ENCODE peak calls at places on chromosomes 12 and 14, in four cellular contexts. W is CD14-positive monocyte, Z is A549, M is cardiac fibroblast. G is an unnamed sample.

GRCh38 chr14:65972346-65972745 is 513.8 kb upstream of the CCDC196 start:
- DNase-seq in W (no peak), Z (no peak), M (peak), G (no peak)

GRCh38 chr12:4307593-4308333 is 13.2 kb upstream of the TIGAR start:
- DNase-seq in W (peak), Z (peak), M (peak), G (peak)

GRCh38 chr14:86852530-86852929 is 1140.5 kb downstream of the GALC start:
- DNase-seq in W (no peak), Z (no peak), M (peak), G (no peak)

GRCh38 chr14:79411403-79412174 is 799.7 kb downstream of the DIO2 start:
- DNase-seq in W (no peak), Z (no peak), M (no peak), G (no peak)

GRCh38 chr12:107159384-107159900 is 66.1 kb upstream of the CRY1 start:
- DNase-seq in W (no peak), Z (no peak), M (no peak), G (no peak)

GRCh38 chr12:49882248-49882850 is 21.4 kb downstream of the FAIM2 start:
- DNase-seq in W (peak), Z (no peak), M (no peak), G (no peak)

GRCh38 chr12:56256326-56256960 is 1.7 kb downstream of the ANKRD52 start:
- DNase-seq in W (no peak), Z (no peak), M (peak), G (peak)

GRCh38 chr14:90368946-90369721 is 27.7 kb upstream of the CALM1 start:
- DNase-seq in W (no peak), Z (peak), M (no peak), G (peak)

GRCh38 chr14:78202976-78203375 is 32.8 kb downstream of the NRXN3 start:
- DNase-seq in W (no peak), Z (no peak), M (no peak), G (no peak)

GRCh38 chr12:75981773-75982564 is 49.6 kb downstream of the PHLDA1 start:
- DNase-seq in W (no peak), Z (no peak), M (peak), G (no peak)
- TF ChIP-seq CTCF in W (no peak), Z (no peak), M (no peak), G (no peak)

DNA sequence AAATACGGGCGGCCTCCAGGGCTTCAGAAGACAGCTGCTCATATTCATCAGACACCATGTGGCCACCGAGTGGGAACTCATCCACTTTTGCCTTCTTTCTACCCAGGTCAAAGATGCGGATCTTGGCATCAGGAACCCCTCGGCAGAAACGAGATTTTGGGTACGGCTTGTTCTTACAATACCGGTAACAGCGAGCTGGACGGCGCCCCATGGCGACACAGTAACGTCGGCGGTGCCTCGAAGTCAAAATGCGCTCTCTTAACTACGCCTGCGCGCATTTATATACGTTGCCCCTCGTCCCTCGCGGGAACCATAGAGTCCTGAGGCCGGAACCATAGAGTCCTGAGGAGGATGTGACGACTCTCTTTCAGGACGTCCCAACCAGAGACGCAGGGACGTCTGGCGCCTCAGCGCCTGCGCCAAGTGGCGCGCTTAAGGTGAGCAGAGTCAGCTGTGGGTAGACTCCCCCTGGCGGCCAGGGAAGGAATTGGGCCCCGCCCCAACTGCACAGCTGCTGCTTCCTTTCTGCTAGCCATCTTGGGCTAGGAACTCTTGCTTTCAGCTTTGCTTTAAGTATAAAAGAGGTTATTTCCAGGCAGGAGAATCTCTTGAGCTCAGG is at the start of gene RPL10L:
- DNase-seq in W (no peak), Z (no peak), M (no peak), G (no peak)
- TF ChIP-seq CTCF in W (no peak), Z (no peak), M (peak), G (no peak)

GRCh38 chr12:21451529-21451928 is 14.1 kb downstream of the PYROXD1 start:
- DNase-seq in W (no peak), Z (no peak), M (no peak), G (no peak)
- TF ChIP-seq CTCF in W (no peak), Z (peak), M (no peak), G (peak)

GRCh38 chr12:101539148-101539547 is 55.6 kb upstream of the MYBPC1 start:
- DNase-seq in W (no peak), Z (no peak), M (peak), G (no peak)

GRCh38 chr12:101536069-101536674 is 58.6 kb upstream of the MYBPC1 start:
- DNase-seq in W (no peak), Z (no peak), M (no peak), G (no peak)
- TF ChIP-seq CTCF in W (no peak), Z (no peak), M (no peak), G (no peak)

DNA sequence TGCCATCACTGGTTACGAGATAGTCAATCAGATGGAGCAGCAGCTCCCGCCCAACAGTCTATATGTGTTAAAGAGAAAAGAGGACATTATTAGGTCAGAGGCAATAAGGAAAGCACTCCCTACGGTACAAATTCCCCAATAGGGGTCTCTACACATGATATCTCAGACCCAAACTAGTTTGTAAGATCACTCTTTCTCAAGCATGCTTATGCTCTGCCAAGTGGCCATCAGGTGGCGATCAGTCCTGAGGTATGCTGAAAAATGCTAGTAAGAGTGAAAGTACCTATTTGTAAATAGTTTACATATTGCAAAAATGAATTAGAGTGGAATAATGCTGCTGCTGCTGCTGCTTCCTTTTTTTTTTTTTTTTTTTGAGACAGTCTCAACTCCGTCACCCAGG is 61.1 kb downstream of the CPM start:
- DNase-seq in W (no peak), Z (no peak), M (peak), G (peak)
- TF ChIP-seq CTCF in W (peak), Z (peak), M (peak), G (peak)

G was measured in MCF 10A.